ENCODE peak calls at places on chromosomes 5 and 9, in four cellular contexts. One of them, this sample, is unnamed.

GRCh38 chr9:129415031-129415953 is 205.6 kb downstream of the C9orf50 start:
- DNase-seq in GM12878: no peak
- DNase-seq in H1: no peak
- DNase-seq in HepG2: peak
- DNase-seq in this sample: no peak

GRCh38 chr5:131769961-131770360 is 26.9 kb downstream of the FNIP1 start:
- DNase-seq in GM12878: no peak
- DNase-seq in H1: no peak
- DNase-seq in HepG2: peak
- DNase-seq in this sample: peak

GRCh38 chr5:83785176-83785668 is 64.6 kb upstream of the HAPLN1 start:
- DNase-seq in GM12878: no peak
- DNase-seq in H1: no peak
- DNase-seq in HepG2: no peak
- DNase-seq in this sample: no peak

GRCh38 chr9:75121914-75122558 is 33.7 kb downstream of the OSTF1 start:
- DNase-seq in GM12878: no peak
- DNase-seq in H1: no peak
- DNase-seq in HepG2: no peak
- DNase-seq in this sample: no peak

GRCh38 chr5:133952729-133953567 is 15.5 kb downstream of the C5orf15 start:
- DNase-seq in GM12878: no peak
- DNase-seq in H1: no peak
- DNase-seq in HepG2: no peak
- DNase-seq in this sample: no peak

GRCh38 chr5:72234265-72234700 is 85.8 kb downstream of the MRPS27 start:
- DNase-seq in GM12878: peak
- DNase-seq in H1: no peak
- DNase-seq in HepG2: no peak
- DNase-seq in this sample: no peak

GRCh38 chr5:177378884-177379883 is 5.0 kb upstream of the SLC34A1 start:
- DNase-seq in GM12878: no peak
- DNase-seq in H1: no peak
- DNase-seq in HepG2: peak
- DNase-seq in this sample: peak

GRCh38 chr5:73265641-73266040 is 92.6 kb downstream of the TMEM174 start:
- DNase-seq in GM12878: no peak
- DNase-seq in H1: no peak
- DNase-seq in HepG2: no peak
- DNase-seq in this sample: no peak

GRCh38 chr5:173592050-173592669 is 24.3 kb downstream of the BOD1 start:
- DNase-seq in GM12878: no peak
- DNase-seq in H1: no peak
- DNase-seq in HepG2: no peak
- DNase-seq in this sample: peak

GRCh38 chr5:115147052-115147451 is 22.7 kb downstream of the TRIM36 start:
- DNase-seq in GM12878: no peak
- DNase-seq in H1: no peak
- DNase-seq in HepG2: no peak
- DNase-seq in this sample: no peak

GRCh38 chr5:170315154-170315553 is 17.6 kb upstream of the LCP2 start:
- DNase-seq in GM12878: no peak
- DNase-seq in H1: no peak
- DNase-seq in HepG2: no peak
- DNase-seq in this sample: no peak

GRCh38 chr5:124706729-124707361 is 39.6 kb downstream of the ZNF608 start:
- DNase-seq in GM12878: no peak
- DNase-seq in H1: no peak
- DNase-seq in HepG2: peak
- DNase-seq in this sample: no peak

GRCh38 chr9:108125541-108125940 is 636.0 kb upstream of the KLF4 start:
- DNase-seq in GM12878: no peak
- DNase-seq in H1: no peak
- DNase-seq in HepG2: no peak
- DNase-seq in this sample: peak

GRCh38 chr5:107523019-107523680 is 147.6 kb downstream of the EFNA5 start:
- DNase-seq in GM12878: no peak
- DNase-seq in H1: no peak
- DNase-seq in HepG2: no peak
- DNase-seq in this sample: no peak

GRCh38 chr9:77600810-77601209 is 47.3 kb downstream of the GNA14 start:
- DNase-seq in GM12878: no peak
- DNase-seq in H1: no peak
- DNase-seq in HepG2: no peak
- DNase-seq in this sample: no peak

GRCh38 chr9:23153058-23153457 is 673.0 kb downstream of the ELAVL2 start:
- DNase-seq in GM12878: no peak
- DNase-seq in H1: no peak
- DNase-seq in HepG2: no peak
- DNase-seq in this sample: no peak

GRCh38 chr9:111966851-111967250 is 70.2 kb downstream of the UGCG start:
- DNase-seq in GM12878: no peak
- DNase-seq in H1: no peak
- DNase-seq in HepG2: no peak
- DNase-seq in this sample: no peak

GRCh38 chr9:111967621-111968020 is 71.0 kb downstream of the UGCG start:
- DNase-seq in GM12878: no peak
- DNase-seq in H1: no peak
- DNase-seq in HepG2: no peak
- DNase-seq in this sample: no peak

GRCh38 chr9:111966324-111966723 is 69.7 kb downstream of the UGCG start:
- DNase-seq in GM12878: no peak
- DNase-seq in H1: no peak
- DNase-seq in HepG2: no peak
- DNase-seq in this sample: no peak

GRCh38 chr9:111963995-111964394 is 67.4 kb downstream of the UGCG start:
- DNase-seq in GM12878: no peak
- DNase-seq in H1: no peak
- DNase-seq in HepG2: no peak
- DNase-seq in this sample: no peak

GRCh38 chr9:111965566-111966019 is 69.0 kb downstream of the UGCG start:
- DNase-seq in GM12878: peak
- DNase-seq in H1: no peak
- DNase-seq in HepG2: peak
- DNase-seq in this sample: no peak
- TF ChIP-seq JUND in GM12878: peak
- TF ChIP-seq JUND in H1: no peak
- TF ChIP-seq JUND in HepG2: no peak
- TF ChIP-seq JUND in this sample: no peak

GRCh38 chr5:90488791-90489190 is 14.1 kb downstream of the POLR3G start:
- DNase-seq in GM12878: no peak
- DNase-seq in H1: no peak
- DNase-seq in HepG2: no peak
- DNase-seq in this sample: no peak
- TF ChIP-seq JUND in GM12878: no peak
- TF ChIP-seq JUND in H1: no peak
- TF ChIP-seq JUND in HepG2: no peak
- TF ChIP-seq JUND in this sample: no peak

GRCh38 chr5:67795781-67796477 is 419.6 kb upstream of the PIK3R1 start:
- DNase-seq in GM12878: no peak
- DNase-seq in H1: no peak
- DNase-seq in HepG2: no peak
- DNase-seq in this sample: no peak

GRCh38 chr5:67793966-67794365 is 421.6 kb upstream of the PIK3R1 start:
- DNase-seq in GM12878: no peak
- DNase-seq in H1: no peak
- DNase-seq in HepG2: no peak
- DNase-seq in this sample: no peak

GRCh38 chr5:67802766-67803165 is 412.8 kb upstream of the PIK3R1 start:
- DNase-seq in GM12878: peak
- DNase-seq in H1: no peak
- DNase-seq in HepG2: no peak
- DNase-seq in this sample: no peak

DNA sequence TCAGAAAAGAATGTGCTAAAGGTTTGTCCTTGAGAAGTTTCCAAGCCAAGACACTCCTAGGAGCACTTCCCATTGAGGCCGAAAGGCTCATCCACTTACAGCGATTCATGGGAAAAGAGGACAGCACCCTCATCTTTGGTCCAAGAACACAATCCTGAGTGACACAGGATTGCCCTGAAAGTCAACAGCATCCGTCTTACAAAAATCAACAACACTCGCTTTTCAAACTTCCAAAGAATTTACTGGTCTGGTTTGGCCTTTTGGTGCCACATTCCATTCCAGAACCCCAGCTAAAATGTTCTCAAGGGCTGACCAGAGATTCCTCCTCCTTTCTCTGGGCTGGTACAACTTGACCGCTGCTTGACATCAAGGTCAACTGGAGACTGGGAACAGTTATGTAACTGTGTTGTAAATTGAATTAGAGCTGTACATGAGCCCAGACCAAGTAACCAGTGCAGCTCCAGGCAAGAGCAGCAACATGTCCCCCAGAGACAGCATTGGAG is 415.8 kb upstream of the PIK3R1 start:
- DNase-seq in GM12878: no peak
- DNase-seq in H1: no peak
- DNase-seq in HepG2: peak
- DNase-seq in this sample: no peak
- TF ChIP-seq JUND in GM12878: no peak
- TF ChIP-seq JUND in H1: no peak
- TF ChIP-seq JUND in HepG2: no peak
- TF ChIP-seq JUND in this sample: no peak

GRCh38 chr5:35853652-35854051 is 3.0 kb upstream of the IL7R start:
- DNase-seq in GM12878: no peak
- DNase-seq in H1: no peak
- DNase-seq in HepG2: no peak
- DNase-seq in this sample: no peak

GRCh38 chr5:35854248-35854647 is 2.4 kb upstream of the IL7R start:
- DNase-seq in GM12878: no peak
- DNase-seq in H1: no peak
- DNase-seq in HepG2: no peak
- DNase-seq in this sample: no peak

GRCh38 chr5:35857004-35857345 is 284 bp downstream of the IL7R start:
- DNase-seq in GM12878: no peak
- DNase-seq in H1: no peak
- DNase-seq in HepG2: no peak
- DNase-seq in this sample: no peak

GRCh38 chr5:35856186-35857003 is at the start of gene IL7R:
- DNase-seq in GM12878: no peak
- DNase-seq in H1: no peak
- DNase-seq in HepG2: no peak
- DNase-seq in this sample: no peak

GRCh38 chr5:35855221-35855620 is 1.5 kb upstream of the IL7R start:
- DNase-seq in GM12878: no peak
- DNase-seq in H1: no peak
- DNase-seq in HepG2: no peak
- DNase-seq in this sample: no peak
- TF ChIP-seq JUND in GM12878: no peak
- TF ChIP-seq JUND in H1: no peak
- TF ChIP-seq JUND in HepG2: no peak
- TF ChIP-seq JUND in this sample: no peak

GRCh38 chr9:126860077-126860756 is at the start of gene ZBTB34:
- DNase-seq in GM12878: no peak
- DNase-seq in H1: peak
- DNase-seq in HepG2: peak
- DNase-seq in this sample: peak
- TF ChIP-seq JUND in GM12878: no peak
- TF ChIP-seq JUND in H1: no peak
- TF ChIP-seq JUND in HepG2: no peak
- TF ChIP-seq JUND in this sample: no peak

DNA sequence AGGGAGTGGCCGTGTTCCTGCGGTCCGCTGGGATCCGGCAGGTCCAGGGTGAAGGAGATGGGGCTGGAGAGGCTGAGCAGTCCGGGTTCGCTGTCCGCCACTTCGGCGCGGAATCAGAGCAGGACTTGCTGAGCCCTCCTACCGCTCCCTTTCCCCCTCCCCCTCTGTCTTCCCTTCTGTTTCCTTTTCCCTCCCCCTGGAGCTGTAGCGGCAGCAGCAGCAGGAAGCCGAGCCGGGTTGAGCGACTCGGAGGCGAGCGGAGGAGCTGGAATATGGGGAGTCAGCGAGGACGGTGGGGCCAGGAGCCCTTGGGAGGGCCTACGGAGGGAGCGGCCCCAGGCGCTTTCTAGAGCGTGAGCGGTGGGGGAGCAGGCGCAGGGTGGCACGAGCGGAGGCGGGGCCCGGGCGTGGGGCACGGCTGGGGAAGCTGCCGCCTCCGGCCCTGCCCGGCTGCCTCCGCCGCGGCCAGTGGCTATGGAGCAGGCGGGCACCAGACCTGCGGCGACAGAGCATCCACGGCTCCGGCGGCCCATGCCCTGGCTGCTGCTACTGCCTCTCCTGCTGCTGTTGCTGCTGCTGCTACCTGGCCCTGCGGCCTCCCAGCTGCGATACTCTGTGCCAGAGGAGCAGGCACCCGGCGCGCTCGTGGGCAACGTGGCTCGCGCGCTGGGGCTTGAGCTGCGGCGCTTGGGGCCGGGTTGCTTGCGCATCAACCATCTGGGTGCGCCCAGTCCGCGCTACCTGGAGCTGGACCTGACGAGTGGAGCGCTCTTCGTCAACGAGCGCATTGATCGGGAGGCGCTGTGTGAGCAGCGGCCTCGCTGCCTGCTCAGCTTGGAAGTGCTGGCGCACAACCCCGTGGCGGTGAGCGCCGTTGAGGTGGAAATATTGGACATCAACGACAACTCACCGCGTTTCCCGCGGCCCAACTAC is at the start of gene PCDHAC2:
- DNase-seq in GM12878: no peak
- DNase-seq in H1: no peak
- DNase-seq in HepG2: no peak
- DNase-seq in this sample: peak
- TF ChIP-seq JUND in GM12878: no peak
- TF ChIP-seq JUND in H1: no peak
- TF ChIP-seq JUND in HepG2: no peak
- TF ChIP-seq JUND in this sample: no peak

DNA sequence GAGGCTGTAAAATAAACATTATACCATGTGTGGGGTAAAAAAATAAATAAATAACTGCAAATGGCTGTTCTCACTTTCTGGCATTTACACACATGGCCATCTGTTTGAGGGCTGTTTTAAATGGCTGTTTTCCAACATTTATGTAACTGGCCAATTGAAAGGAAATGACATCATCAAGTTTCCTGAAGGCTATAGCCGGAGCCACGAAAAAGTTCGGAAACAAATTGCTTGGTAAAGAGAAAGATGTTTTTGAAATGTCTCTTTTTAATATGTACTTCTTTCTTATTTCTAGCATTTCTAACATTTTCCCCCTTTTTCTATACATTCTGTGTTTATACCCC is 95.4 kb upstream of the DAB2 start:
- DNase-seq in GM12878: no peak
- DNase-seq in H1: no peak
- DNase-seq in HepG2: no peak
- DNase-seq in this sample: no peak
- TF ChIP-seq JUND in GM12878: no peak
- TF ChIP-seq JUND in H1: no peak
- TF ChIP-seq JUND in HepG2: no peak
- TF ChIP-seq JUND in this sample: no peak